ENCODE peak calls at places on chromosome 21, in eight cellular contexts. X is chondrocyte; P is activated naive CD8-positive, alpha-beta T cell treated with anti-CD3 and anti-CD28 coated beads for 36 hours; S is PC-3; Z is H1; K is T-helper 1 cell; M is GM12892; N is stimulated activated CD8-positive, alpha-beta memory T cell treated with anti-CD3 and anti-CD28 coated beads, Interleukin-4, amount 100 ng/mL, for 4 hours. T is an unnamed sample.

GRCh38 chr21:45448810-45449657 is 44.1 kb downstream of the COL18A1 start:
- DNase-seq in S (no peak), P (no peak), M (no peak), N (no peak), Z (no peak), X (peak), K (no peak), T (no peak)

GRCh38 chr21:33481314-33481943 is 1.7 kb upstream of the TMEM50B start:
- DNase-seq in P (no peak), N (no peak), S (no peak), X (no peak), K (no peak), M (no peak), Z (no peak), T (no peak)

GRCh38 chr21:26421724-26422123 is 151.4 kb downstream of the CYYR1 start:
- DNase-seq in S (no peak), K (peak), X (no peak), Z (no peak), M (no peak), P (no peak), N (no peak), T (no peak)

GRCh38 chr21:41993744-41994143 is 16.4 kb downstream of the ZBTB21 start:
- DNase-seq in P (no peak), X (no peak), K (no peak), M (no peak), S (peak), N (no peak), Z (no peak), T (no peak)

GRCh38 chr21:45341779-45342178 is 54.1 kb upstream of the POFUT2 start:
- DNase-seq in Z (no peak), M (no peak), X (no peak), N (no peak), K (no peak), S (peak), P (no peak), T (no peak)

GRCh38 chr21:34834852-34835501 is 166.2 kb downstream of the CLIC6 start:
- DNase-seq in P (peak), S (no peak), M (no peak), X (no peak), Z (no peak), N (no peak), K (peak), T (no peak)

GRCh38 chr21:36661511-36662309 is 37.2 kb upstream of the SIM2 start:
- DNase-seq in Z (no peak), P (no peak), N (no peak), K (no peak), S (peak), X (no peak), M (no peak), T (no peak)

GRCh38 chr21:44530221-44530902 is 9.6 kb downstream of the KRTAP10-1 start:
- DNase-seq in K (no peak), Z (no peak), M (no peak), S (no peak), N (no peak), X (peak), P (no peak), T (no peak)

GRCh38 chr21:16968436-16968835 is 544.4 kb upstream of the CXADR start:
- DNase-seq in M (no peak), Z (no peak), S (no peak), P (no peak), N (no peak), K (no peak), X (no peak), T (no peak)

GRCh38 chr21:38123626-38124025 is 133.2 kb upstream of the KCNJ15 start:
- DNase-seq in S (no peak), P (no peak), M (no peak), Z (no peak), X (peak), K (no peak), N (no peak), T (no peak)

GRCh38 chr21:46622226-46622625 is 13.2 kb upstream of the PRMT2 start:
- DNase-seq in S (no peak), K (peak), M (no peak), N (no peak), Z (no peak), X (no peak), P (peak), T (no peak)

GRCh38 chr21:35943752-35944151 is 116.6 kb downstream of the SETD4 start:
- DNase-seq in X (no peak), S (no peak), M (no peak), N (no peak), P (no peak), K (no peak), Z (no peak), T (no peak)

GRCh38 chr21:28832715-28833061 is 160.0 kb downstream of the LTN1 start:
- DNase-seq in X (no peak), Z (no peak), P (no peak), S (no peak), N (no peak), M (no peak), K (no peak), T (no peak)

GRCh38 chr21:29904359-29905282 is 35.2 kb downstream of the GRIK1 start:
- DNase-seq in Z (no peak), N (no peak), S (peak), X (no peak), K (no peak), M (no peak), P (no peak), T (no peak)

GRCh38 chr21:37916795-37917142 is 512 bp upstream of the KCNJ6 start:
- DNase-seq in N (no peak), X (no peak), P (no peak), K (no peak), Z (peak), S (no peak), M (no peak), T (no peak)

GRCh38 chr21:36917487-36918158 is 48.8 kb downstream of the HLCS start:
- DNase-seq in N (no peak), P (no peak), Z (peak), S (peak), K (no peak), X (no peak), M (no peak), T (peak)

GRCh38 chr21:39141502-39141901 is 41.7 kb downstream of the PSMG1 start:
- DNase-seq in M (no peak), N (no peak), S (no peak), P (no peak), X (no peak), Z (no peak), K (no peak), T (no peak)

GRCh38 chr21:16519656-16520055 is 789.9 kb downstream of the USP25 start:
- DNase-seq in X (no peak), P (no peak), N (no peak), M (no peak), S (no peak), K (no peak), Z (no peak), T (no peak)

GRCh38 chr21:27346041-27346448 is 379.2 kb upstream of the ADAMTS5 start:
- DNase-seq in Z (no peak), N (no peak), K (no peak), P (no peak), X (no peak), S (peak), M (no peak), T (no peak)